ENCODE peak calls at places on chromosomes 12 and 14, in nine cellular contexts. Y, H, Z, L, A, N, V, G and U are unnamed samples.

GRCh38 chr12:15276088-15276698 is 46.1 kb upstream of the PTPRO start:
- DNase-seq in H (peak; percentile 58), V (peak; percentile 61), N (peak; percentile 68), A (peak; percentile 77), L (peak; percentile 26), Z (no peak), G (no peak), Y (peak; percentile 41), U (peak; percentile 56)

GRCh38 chr14:50067723-50068495 is 48.5 kb downstream of the VCPKMT start:
- DNase-seq in L (no peak), Z (no peak), G (no peak), Y (peak; percentile 66), H (no peak), N (peak; percentile 78), V (no peak), A (no peak), U (no peak)

GRCh38 chr12:90499793-90500192 is 455.2 kb downstream of the CCER1 start:
- DNase-seq in G (no peak), A (no peak), Z (no peak), H (no peak), N (no peak), Y (no peak), L (no peak), V (no peak), U (no peak)

GRCh38 chr14:85038526-85038925 is 491.4 kb upstream of the FLRT2 start:
- DNase-seq in Y (no peak), L (no peak), N (no peak), A (no peak), Z (no peak), G (no peak), V (no peak), H (no peak), U (no peak)

GRCh38 chr14:68815288-68816182 is 22.7 kb upstream of the ZFP36L1 start:
- DNase-seq in A (no peak), Y (no peak), N (no peak), H (no peak), Z (peak; percentile 45), V (no peak), L (no peak), G (no peak), U (no peak)

GRCh38 chr12:14261096-14261495 is 104.4 kb upstream of the ATF7IP start:
- DNase-seq in Z (no peak), V (no peak), G (no peak), N (no peak), Y (no peak), A (peak; percentile 60), L (no peak), H (no peak), U (no peak)

GRCh38 chr14:104341532-104342434 is 203.4 kb downstream of the KIF26A start:
- DNase-seq in Y (peak; percentile 80), Z (peak; percentile 59), G (no peak), V (peak; percentile 92), N (peak; percentile 11), H (peak; percentile 71), L (no peak), A (peak; percentile 95), U (peak; percentile 76)

GRCh38 chr12:128008341-128008740 is 258.6 kb upstream of the TMEM132C start:
- DNase-seq in V (no peak), L (no peak), A (no peak), H (no peak), G (no peak), Y (no peak), N (peak; percentile 3), Z (no peak), U (no peak)

GRCh38 chr14:61652526-61653262 is 42.6 kb upstream of the HIF1A start:
- DNase-seq in A (no peak), H (no peak), Z (no peak), V (no peak), G (no peak), Y (no peak), N (no peak), L (no peak), U (no peak)

GRCh38 chr14:34050606-34051005 is 99.7 kb upstream of the EGLN3 start:
- DNase-seq in Z (no peak), G (no peak), V (no peak), A (no peak), H (no peak), L (no peak), Y (no peak), N (no peak), U (no peak)

GRCh38 chr12:123109319-123109772 is 41.5 kb downstream of the PITPNM2 start:
- DNase-seq in G (no peak), Y (no peak), A (no peak), Z (no peak), N (no peak), V (no peak), H (no peak), L (no peak), U (no peak)

GRCh38 chr12:100706029-100706428 is 88.5 kb upstream of the ANO4 start:
- DNase-seq in G (peak; percentile 2), V (no peak), Z (no peak), N (peak; percentile 65), H (no peak), Y (peak; percentile 31), A (no peak), L (peak; percentile 20), U (no peak)

GRCh38 chr12:86660488-86661171 is 404.4 kb upstream of the MGAT4C start:
- DNase-seq in Y (no peak), G (no peak), V (no peak), Z (no peak), N (peak; percentile 49), L (peak; percentile 58), H (no peak), A (no peak), U (no peak)

GRCh38 chr12:67355428-67356385 is 86.5 kb downstream of the CAND1 start:
- DNase-seq in G (peak; percentile 31), N (peak; percentile 81), A (peak; percentile 83), L (no peak), Z (peak; percentile 20), H (peak; percentile 3), V (peak; percentile 79), Y (peak; percentile 11), U (peak; percentile 7)

GRCh38 chr12:81077686-81078441 is at the start of gene ACSS3:
- DNase-seq in H (peak; percentile 47), G (no peak), V (peak; percentile 92), L (no peak), A (peak; percentile 95), N (peak; percentile 34), Y (no peak), Z (no peak), U (peak; percentile 54)

GRCh38 chr12:63869656-63870055 is 25.2 kb downstream of the SRGAP1 start:
- DNase-seq in V (no peak), Z (no peak), G (no peak), L (no peak), Y (no peak), A (no peak), N (no peak), H (no peak), U (no peak)

DNA sequence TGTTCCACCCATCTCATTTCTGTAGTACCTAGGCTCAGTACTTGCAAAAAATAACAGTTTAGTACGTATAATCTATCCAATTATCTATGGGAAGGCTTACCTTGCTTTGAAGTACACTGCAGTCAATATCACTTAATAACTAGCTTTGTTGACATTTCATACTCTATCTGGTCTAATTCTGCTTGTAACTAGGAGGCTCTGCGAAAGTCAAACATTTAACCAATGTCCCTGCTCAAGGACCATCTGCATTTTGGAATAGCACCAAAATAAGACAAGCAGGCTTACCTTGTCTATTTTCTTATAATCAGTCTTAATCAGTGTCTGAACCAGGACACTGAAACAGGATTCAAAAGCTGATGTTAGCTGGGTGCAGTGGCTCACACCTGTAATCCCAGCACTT is 39.9 kb downstream of the SLC25A47 start:
- DNase-seq in V (no peak), N (no peak), Y (no peak), A (no peak), H (no peak), Z (no peak), G (no peak), L (no peak), U (no peak)
- TF ChIP-seq CTCF in V (no peak), N (no peak), Y (no peak), A (no peak), H (no peak), Z (no peak), G (no peak), L (no peak), U (no peak)

GRCh38 chr12:21939435-21939834 is 1.8 kb downstream of the ABCC9 start:
- DNase-seq in G (no peak), Y (no peak), A (peak; percentile 30), Z (no peak), V (peak; percentile 16), H (no peak), L (no peak), N (no peak), U (no peak)

GRCh38 chr12:21940972-21941521 is at the start of gene ABCC9:
- DNase-seq in Y (no peak), H (peak; percentile 40), N (peak; percentile 20), A (peak; percentile 63), Z (peak; percentile 27), G (no peak), V (peak; percentile 72), L (no peak), U (peak; percentile 63)

GRCh38 chr12:21942377-21942703 is 1.1 kb upstream of the ABCC9 start:
- DNase-seq in G (no peak), Z (no peak), N (no peak), Y (no peak), V (no peak), H (no peak), A (no peak), L (no peak), U (no peak)

GRCh38 chr12:21940549-21940948 is 677 bp downstream of the ABCC9 start:
- DNase-seq in Y (no peak), A (peak; percentile 36), V (no peak), N (no peak), H (no peak), G (no peak), Z (no peak), L (no peak), U (no peak)

GRCh38 chr12:21941522-21942376 is 523 bp upstream of the ABCC9 start:
- DNase-seq in N (peak; percentile 46), A (peak; percentile 81), L (no peak), Y (no peak), H (peak; percentile 28), V (peak; percentile 79), G (peak; percentile 10), Z (no peak), U (peak; percentile 56)
- TF ChIP-seq CTCF in N (peak; percentile 48), A (peak; percentile 46), L (peak; percentile 18), Y (no peak), H (peak; percentile 64), V (peak; percentile 61), G (peak; percentile 66), Z (no peak), U (peak; percentile 34)

DNA sequence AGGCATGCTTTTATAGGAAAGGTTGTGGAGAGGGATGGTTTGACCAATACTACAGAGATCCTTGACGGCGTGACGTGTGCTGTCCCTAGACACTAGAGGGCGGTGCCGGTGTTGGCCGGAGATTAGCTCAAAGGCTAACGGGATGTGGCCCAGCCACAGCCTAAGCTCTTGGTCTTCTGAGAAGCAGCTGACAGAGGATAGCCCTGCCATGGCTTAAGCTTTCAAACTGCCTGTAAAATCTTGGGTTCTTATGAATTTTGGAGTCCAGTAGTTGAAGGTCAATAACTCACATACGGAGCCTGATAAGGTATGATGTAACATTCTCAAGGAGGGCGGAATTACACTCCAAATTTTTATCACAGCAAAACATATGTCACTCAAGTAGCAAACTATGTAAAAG is 515.7 kb upstream of the ATXN7L3B start:
- DNase-seq in Y (peak; percentile 85), G (no peak), L (peak; percentile 3), Z (peak; percentile 42), A (peak; percentile 91), V (peak; percentile 92), N (peak; percentile 60), H (peak; percentile 61), U (peak; percentile 71)
- TF ChIP-seq CTCF in Y (peak; percentile 64), G (peak; percentile 34), L (peak; percentile 51), Z (peak; percentile 34), A (peak; percentile 91), V (peak; percentile 79), N (peak; percentile 68), H (peak; percentile 74), U (peak; percentile 44)

GRCh38 chr12:68406134-68406576 is 74.0 kb upstream of the MDM1 start:
- DNase-seq in Z (no peak), A (peak; percentile 52), N (peak; percentile 99), V (peak; percentile 24), G (peak; percentile 82), L (peak; percentile 69), H (no peak), Y (peak; percentile 60), U (peak; percentile 32)
- TF ChIP-seq CTCF in Z (no peak), A (peak; percentile 49), N (peak; percentile 73), V (peak; percentile 42), G (peak; percentile 50), L (peak; percentile 56), H (no peak), Y (no peak), U (peak; percentile 28)